ENCODE peak calls at places on chromosomes 5 and 9, in eight cellular contexts. V, D, I, M, P, K, W and Z are unnamed samples.
A peak's percentile ranks its signal among the peaks of the same experiment; 100 is the strongest.

GRCh38 chr5:33023649-33024048 is 312.5 kb downstream of the NPR3 start:
- DNase-seq in V (no peak), D (no peak), I (no peak), M (no peak), P (no peak), K (no peak), W (no peak), Z (no peak)

GRCh38 chr5:88732181-88732633 is 150.8 kb downstream of the MEF2C start:
- DNase-seq in V (peak; percentile 45), D (no peak), I (peak; percentile 6), M (no peak), P (no peak), K (peak; percentile 64), W (peak; percentile 94), Z (no peak)

GRCh38 chr9:124964604-124965003 is 23.7 kb upstream of the GOLGA1 start:
- DNase-seq in V (no peak), D (no peak), I (peak; percentile 8), M (no peak), P (no peak), K (no peak), W (no peak), Z (no peak)

GRCh38 chr5:66066826-66067225 is 77.3 kb upstream of the SREK1 start:
- DNase-seq in V (no peak), D (no peak), I (no peak), M (no peak), P (no peak), K (no peak), W (no peak), Z (no peak)

GRCh38 chr5:4000960-4001359 is 405.3 kb downstream of the IRX1 start:
- DNase-seq in V (no peak), D (no peak), I (no peak), M (no peak), P (no peak), K (no peak), W (no peak), Z (no peak)

GRCh38 chr5:121273818-121274433 is 577.8 kb upstream of the FTMT start:
- DNase-seq in V (no peak), D (no peak), I (peak; percentile 86), M (no peak), P (no peak), K (no peak), W (no peak), Z (no peak)

GRCh38 chr5:116088062-116088461 is 3.2 kb downstream of the COMMD10 start:
- DNase-seq in V (no peak), D (no peak), I (peak; percentile 16), M (no peak), P (no peak), K (no peak), W (no peak), Z (no peak)

GRCh38 chr5:157994271-157994691 is 135.3 kb upstream of the CLINT1 start:
- DNase-seq in V (no peak), D (no peak), I (no peak), M (no peak), P (no peak), K (no peak), W (no peak), Z (no peak)

GRCh38 chr5:74198156-74198555 is 442.4 kb downstream of the ENC1 start:
- DNase-seq in V (no peak), D (no peak), I (no peak), M (no peak), P (no peak), K (no peak), W (no peak), Z (no peak)

GRCh38 chr9:35910613-35911488 is 1.6 kb downstream of the SPAAR start:
- DNase-seq in V (peak; percentile 45), D (peak; percentile 58), I (peak; percentile 39), M (no peak), P (peak; percentile 65), K (peak; percentile 85), W (no peak), Z (peak; percentile 58)

GRCh38 chr5:177369050-177369912 is 11.6 kb downstream of the RGS14 start:
- DNase-seq in V (no peak), D (peak; percentile 77), I (peak; percentile 34), M (no peak), P (peak; percentile 76), K (no peak), W (no peak), Z (peak; percentile 68)

GRCh38 chr9:6915635-6916034 is 157.9 kb downstream of the KDM4C start:
- DNase-seq in V (no peak), D (no peak), I (no peak), M (no peak), P (peak; percentile 27), K (no peak), W (no peak), Z (no peak)

GRCh38 chr5:34585601-34586104 is 70.5 kb upstream of the RAI14 start:
- DNase-seq in V (no peak), D (no peak), I (no peak), M (no peak), P (no peak), K (no peak), W (no peak), Z (no peak)

GRCh38 chr9:36148652-36149051 is 12.1 kb downstream of the GLIPR2 start:
- DNase-seq in V (peak; percentile 97), D (peak; percentile 70), I (peak; percentile 81), M (peak; percentile 70), P (no peak), K (peak; percentile 95), W (peak; percentile 76), Z (peak; percentile 74)

GRCh38 chr5:153209016-153209415 is 281.5 kb upstream of the GRIA1 start:
- DNase-seq in V (no peak), D (no peak), I (no peak), M (no peak), P (no peak), K (no peak), W (no peak), Z (no peak)

GRCh38 chr5:72760259-72760658 is 56.2 kb upstream of the TNPO1 start:
- DNase-seq in V (no peak), D (no peak), I (no peak), M (no peak), P (no peak), K (no peak), W (no peak), Z (no peak)

GRCh38 chr5:57370376-57370775 is 112.2 kb downstream of the ACTBL2 start:
- DNase-seq in V (no peak), D (no peak), I (no peak), M (no peak), P (peak; percentile 6), K (no peak), W (no peak), Z (no peak)

GRCh38 chr5:124411089-124411488 is 335.4 kb downstream of the ZNF608 start:
- DNase-seq in V (no peak), D (no peak), I (no peak), M (no peak), P (no peak), K (no peak), W (peak; percentile 4), Z (no peak)

GRCh38 chr5:116970318-116970717 is 395.7 kb upstream of the SEMA6A start:
- DNase-seq in V (no peak), D (no peak), I (no peak), M (no peak), P (no peak), K (no peak), W (no peak), Z (no peak)

GRCh38 chr9:121744002-121744686 is 92.7 kb downstream of the DAB2IP start:
- DNase-seq in V (peak; percentile 76), D (peak; percentile 80), I (peak; percentile 59), M (no peak), P (peak; percentile 55), K (peak; percentile 82), W (no peak), Z (peak; percentile 81)

GRCh38 chr5:14305045-14305444 is 161.9 kb downstream of the TRIO start:
- DNase-seq in V (peak; percentile 80), D (no peak), I (peak; percentile 18), M (no peak), P (no peak), K (no peak), W (no peak), Z (no peak)

GRCh38 chr5:168651654-168652053 is 72.5 kb upstream of the PANK3 start:
- DNase-seq in V (no peak), D (no peak), I (peak; percentile 9), M (no peak), P (no peak), K (no peak), W (no peak), Z (no peak)

GRCh38 chr5:134129411-134130238 is 15.1 kb downstream of the TCF7 start:
- DNase-seq in V (no peak), D (no peak), I (no peak), M (no peak), P (no peak), K (no peak), W (no peak), Z (no peak)

GRCh38 chr9:97556721-97557605 is 55.5 kb downstream of the TMOD1 start:
- DNase-seq in V (peak; percentile 62), D (no peak), I (no peak), M (no peak), P (no peak), K (no peak), W (no peak), Z (no peak)
- TF ChIP-seq CTCF in V (no peak), D (no peak), I (no peak), M (no peak), P (no peak), K (no peak), W (no peak), Z (no peak)

DNA sequence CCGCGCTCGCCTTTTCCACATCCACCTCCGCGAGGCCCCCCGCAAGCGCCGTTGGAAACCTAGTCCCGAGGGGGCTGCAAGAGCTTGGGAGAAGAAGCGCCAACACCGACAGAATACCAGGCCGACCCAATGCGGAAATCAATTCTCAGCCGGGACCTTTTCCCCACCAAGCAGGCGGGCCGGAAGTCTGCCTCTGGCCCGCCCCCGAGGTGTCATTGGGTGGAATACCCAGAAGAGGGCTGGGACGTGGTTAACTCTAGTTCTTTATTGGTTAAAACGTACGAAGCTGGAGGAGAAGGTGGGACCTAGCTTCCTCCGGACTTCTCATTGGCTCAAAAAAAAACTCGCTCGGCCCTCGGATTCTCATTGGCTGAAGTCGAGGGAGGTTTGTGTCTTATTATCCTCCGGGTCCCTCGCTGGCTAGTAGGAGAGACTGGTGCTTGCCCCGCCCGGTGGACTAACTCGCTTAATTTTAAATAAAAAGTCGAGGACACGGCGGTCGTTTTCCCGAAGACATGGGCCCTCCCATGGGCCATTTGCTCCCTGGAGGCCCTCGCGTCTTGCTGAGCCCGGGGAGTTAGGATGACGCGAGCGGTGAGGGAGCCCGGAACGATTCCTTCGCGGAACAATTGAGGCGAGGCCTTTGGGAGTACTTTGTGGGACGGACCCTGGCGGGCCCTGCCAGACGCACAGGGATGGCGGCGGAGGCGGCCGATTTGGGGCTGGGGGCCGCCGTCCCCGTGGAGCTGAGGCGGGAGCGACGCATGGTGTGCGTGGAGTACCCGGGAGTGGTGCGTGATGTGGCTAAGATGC is at the start of gene GTF3C5:
- DNase-seq in V (peak; percentile 94), D (peak; percentile 99), I (peak; percentile 98), M (peak; percentile 89), P (peak; percentile 99), K (peak; percentile 97), W (peak; percentile 97), Z (peak; percentile 99)
- TF ChIP-seq CTCF in V (peak; percentile 5), D (no peak), I (no peak), M (no peak), P (no peak), K (no peak), W (no peak), Z (no peak)

GRCh38 chr9:71985070-71985956 is 73.9 kb downstream of the C9orf85 start:
- DNase-seq in V (no peak), D (no peak), I (no peak), M (no peak), P (peak; percentile 92), K (no peak), W (no peak), Z (no peak)
- TF ChIP-seq CTCF in V (no peak), D (no peak), I (no peak), M (no peak), P (peak; percentile 78), K (no peak), W (no peak), Z (no peak)

GRCh38 chr5:141528401-141528984 is 39.6 kb downstream of the PCDHGC5 start:
- DNase-seq in V (peak; percentile 70), D (no peak), I (no peak), M (no peak), P (no peak), K (no peak), W (no peak), Z (no peak)
- TF ChIP-seq CTCF in V (no peak), D (no peak), I (no peak), M (no peak), P (no peak), K (no peak), W (no peak), Z (no peak)